ENCODE peak calls at places on chromosomes 16 and 17, in six cellular contexts. One of them, this sample, is unnamed.

GRCh38 chr16:75702247-75702646 is 986 bp upstream of the DUXB start:
- DNase-seq in esophagus muscularis mucosa: no peak
- DNase-seq in tibial nerve: no peak
- DNase-seq in H1: no peak
- DNase-seq in ovary: no peak
- DNase-seq in stomach: no peak
- DNase-seq in this sample: no peak

GRCh38 chr17:65297384-65297783 is 160.2 kb downstream of the RGS9 start:
- DNase-seq in esophagus muscularis mucosa: no peak
- DNase-seq in tibial nerve: no peak
- DNase-seq in H1: no peak
- DNase-seq in ovary: no peak
- DNase-seq in stomach: no peak
- DNase-seq in this sample: no peak

GRCh38 chr17:59378621-59379194 is 47.3 kb downstream of the YPEL2 start:
- DNase-seq in esophagus muscularis mucosa: no peak
- DNase-seq in tibial nerve: no peak
- DNase-seq in H1: no peak
- DNase-seq in ovary: no peak
- DNase-seq in stomach: no peak
- DNase-seq in this sample: peak

GRCh38 chr17:79188048-79188447 is 113.4 kb downstream of the ENGASE start:
- DNase-seq in esophagus muscularis mucosa: no peak
- DNase-seq in tibial nerve: no peak
- DNase-seq in H1: peak
- DNase-seq in ovary: no peak
- DNase-seq in stomach: no peak
- DNase-seq in this sample: no peak

GRCh38 chr17:39607851-39608130 is at the start of gene NEUROD2:
- DNase-seq in esophagus muscularis mucosa: no peak
- DNase-seq in tibial nerve: no peak
- DNase-seq in H1: peak
- DNase-seq in ovary: no peak
- DNase-seq in stomach: no peak
- DNase-seq in this sample: no peak

GRCh38 chr16:8543258-8543657 is 47.1 kb downstream of the TMEM114 start:
- DNase-seq in esophagus muscularis mucosa: no peak
- DNase-seq in tibial nerve: no peak
- DNase-seq in H1: no peak
- DNase-seq in ovary: no peak
- DNase-seq in stomach: no peak
- DNase-seq in this sample: no peak

GRCh38 chr16:46573008-46573833 is 48.0 kb downstream of the SHCBP1 start:
- DNase-seq in esophagus muscularis mucosa: no peak
- DNase-seq in tibial nerve: no peak
- DNase-seq in H1: no peak
- DNase-seq in ovary: no peak
- DNase-seq in stomach: no peak
- DNase-seq in this sample: no peak

GRCh38 chr17:38942641-38943040 is 17.2 kb downstream of the LASP1NB start:
- DNase-seq in esophagus muscularis mucosa: no peak
- DNase-seq in tibial nerve: no peak
- DNase-seq in H1: no peak
- DNase-seq in ovary: no peak
- DNase-seq in stomach: no peak
- DNase-seq in this sample: no peak

GRCh38 chr16:2515180-2515803 is 1.5 kb downstream of the ATP6V0C start:
- DNase-seq in esophagus muscularis mucosa: no peak
- DNase-seq in tibial nerve: no peak
- DNase-seq in H1: no peak
- DNase-seq in ovary: no peak
- DNase-seq in stomach: peak
- DNase-seq in this sample: no peak

GRCh38 chr17:8835631-8836364 is 31.7 kb downstream of the PIK3R6 start:
- DNase-seq in esophagus muscularis mucosa: peak
- DNase-seq in tibial nerve: no peak
- DNase-seq in H1: peak
- DNase-seq in ovary: no peak
- DNase-seq in stomach: no peak
- DNase-seq in this sample: no peak

GRCh38 chr16:9527976-9528375 is 436.5 kb downstream of the HAPSTR1 start:
- DNase-seq in esophagus muscularis mucosa: no peak
- DNase-seq in tibial nerve: no peak
- DNase-seq in H1: no peak
- DNase-seq in ovary: no peak
- DNase-seq in stomach: no peak
- DNase-seq in this sample: no peak

GRCh38 chr16:75942351-75942750 is 216.1 kb upstream of the CPHXL start:
- DNase-seq in esophagus muscularis mucosa: no peak
- DNase-seq in tibial nerve: no peak
- DNase-seq in H1: no peak
- DNase-seq in ovary: no peak
- DNase-seq in stomach: no peak
- DNase-seq in this sample: no peak

GRCh38 chr17:34721326-34721725 is 141.9 kb downstream of the TMEM132E start:
- DNase-seq in esophagus muscularis mucosa: no peak
- DNase-seq in tibial nerve: no peak
- DNase-seq in H1: no peak
- DNase-seq in ovary: no peak
- DNase-seq in stomach: no peak
- DNase-seq in this sample: no peak

GRCh38 chr17:36715951-36716350 is 114.6 kb downstream of the MRM1 start:
- DNase-seq in esophagus muscularis mucosa: no peak
- DNase-seq in tibial nerve: no peak
- DNase-seq in H1: no peak
- DNase-seq in ovary: no peak
- DNase-seq in stomach: no peak
- DNase-seq in this sample: no peak

GRCh38 chr17:5584383-5584951 is at the start of gene NLRP1:
- DNase-seq in esophagus muscularis mucosa: peak
- DNase-seq in tibial nerve: peak
- DNase-seq in H1: no peak
- DNase-seq in ovary: peak
- DNase-seq in stomach: peak
- DNase-seq in this sample: peak

GRCh38 chr17:33166472-33166871 is 126.6 kb downstream of the ASIC2 start:
- DNase-seq in esophagus muscularis mucosa: no peak
- DNase-seq in tibial nerve: no peak
- DNase-seq in H1: no peak
- DNase-seq in ovary: no peak
- DNase-seq in stomach: no peak
- DNase-seq in this sample: no peak

GRCh38 chr17:76452102-76452645 is 778 bp downstream of the UBE2O start:
- DNase-seq in esophagus muscularis mucosa: no peak
- DNase-seq in tibial nerve: no peak
- DNase-seq in H1: no peak
- DNase-seq in ovary: no peak
- DNase-seq in stomach: peak
- DNase-seq in this sample: peak

GRCh38 chr17:48513097-48513496 is 17.7 kb downstream of the HOXB1 start:
- DNase-seq in esophagus muscularis mucosa: no peak
- DNase-seq in tibial nerve: no peak
- DNase-seq in H1: no peak
- DNase-seq in ovary: no peak
- DNase-seq in stomach: no peak
- DNase-seq in this sample: no peak

GRCh38 chr16:66120656-66121055 is 245.8 kb upstream of the CDH5 start:
- DNase-seq in esophagus muscularis mucosa: no peak
- DNase-seq in tibial nerve: no peak
- DNase-seq in H1: no peak
- DNase-seq in ovary: no peak
- DNase-seq in stomach: no peak
- DNase-seq in this sample: no peak

GRCh38 chr16:67236551-67237395 is 9.8 kb downstream of the TMEM208 start:
- DNase-seq in esophagus muscularis mucosa: no peak
- DNase-seq in tibial nerve: no peak
- DNase-seq in H1: peak
- DNase-seq in ovary: no peak
- DNase-seq in stomach: no peak
- DNase-seq in this sample: peak
- TF ChIP-seq CTCF in esophagus muscularis mucosa: no peak
- TF ChIP-seq CTCF in tibial nerve: no peak
- TF ChIP-seq CTCF in H1: no peak
- TF ChIP-seq CTCF in ovary: no peak
- TF ChIP-seq CTCF in stomach: no peak
- TF ChIP-seq CTCF in this sample: no peak

GRCh38 chr16:50329446-50330189 is 39.2 kb downstream of the BRD7 start:
- DNase-seq in esophagus muscularis mucosa: no peak
- DNase-seq in tibial nerve: no peak
- DNase-seq in H1: no peak
- DNase-seq in ovary: peak
- DNase-seq in stomach: no peak
- DNase-seq in this sample: no peak

GRCh38 chr16:50326264-50326663 is 42.5 kb downstream of the BRD7 start:
- DNase-seq in esophagus muscularis mucosa: no peak
- DNase-seq in tibial nerve: no peak
- DNase-seq in H1: no peak
- DNase-seq in ovary: peak
- DNase-seq in stomach: no peak
- DNase-seq in this sample: no peak

GRCh38 chr16:50324345-50324744 is 44.4 kb downstream of the BRD7 start:
- DNase-seq in esophagus muscularis mucosa: no peak
- DNase-seq in tibial nerve: no peak
- DNase-seq in H1: no peak
- DNase-seq in ovary: no peak
- DNase-seq in stomach: no peak
- DNase-seq in this sample: no peak

GRCh38 chr16:50323335-50324011 is 45.3 kb downstream of the BRD7 start:
- DNase-seq in esophagus muscularis mucosa: no peak
- DNase-seq in tibial nerve: no peak
- DNase-seq in H1: no peak
- DNase-seq in ovary: no peak
- DNase-seq in stomach: no peak
- DNase-seq in this sample: no peak

GRCh38 chr16:50326835-50327465 is 41.8 kb downstream of the BRD7 start:
- DNase-seq in esophagus muscularis mucosa: no peak
- DNase-seq in tibial nerve: no peak
- DNase-seq in H1: peak
- DNase-seq in ovary: no peak
- DNase-seq in stomach: no peak
- DNase-seq in this sample: no peak
- TF ChIP-seq POLR2A in esophagus muscularis mucosa: no peak
- TF ChIP-seq POLR2A in tibial nerve: no peak
- TF ChIP-seq POLR2A in H1: no peak
- TF ChIP-seq POLR2A in ovary: no peak
- TF ChIP-seq POLR2A in stomach: no peak
- TF ChIP-seq POLR2A in this sample: no peak

GRCh38 chr16:89918453-89919347 is at the start of gene MC1R:
- DNase-seq in esophagus muscularis mucosa: no peak
- DNase-seq in tibial nerve: no peak
- DNase-seq in H1: peak
- DNase-seq in ovary: no peak
- DNase-seq in stomach: no peak
- DNase-seq in this sample: no peak
- TF ChIP-seq EP300 in esophagus muscularis mucosa: no peak
- TF ChIP-seq EP300 in tibial nerve: no peak
- TF ChIP-seq EP300 in H1: no peak
- TF ChIP-seq EP300 in ovary: no peak
- TF ChIP-seq EP300 in stomach: no peak
- TF ChIP-seq EP300 in this sample: no peak

GRCh38 chr16:57301126-57301817 is 16.8 kb upstream of the PLLP start:
- DNase-seq in esophagus muscularis mucosa: no peak
- DNase-seq in tibial nerve: no peak
- DNase-seq in H1: no peak
- DNase-seq in ovary: peak
- DNase-seq in stomach: no peak
- DNase-seq in this sample: no peak

GRCh38 chr16:57297856-57298255 is 13.4 kb upstream of the PLLP start:
- DNase-seq in esophagus muscularis mucosa: no peak
- DNase-seq in tibial nerve: no peak
- DNase-seq in H1: no peak
- DNase-seq in ovary: no peak
- DNase-seq in stomach: no peak
- DNase-seq in this sample: no peak

GRCh38 chr16:57299009-57299718 is 14.7 kb upstream of the PLLP start:
- DNase-seq in esophagus muscularis mucosa: no peak
- DNase-seq in tibial nerve: no peak
- DNase-seq in H1: peak
- DNase-seq in ovary: no peak
- DNase-seq in stomach: peak
- DNase-seq in this sample: peak

GRCh38 chr16:57300387-57301125 is 16.1 kb upstream of the PLLP start:
- DNase-seq in esophagus muscularis mucosa: peak
- DNase-seq in tibial nerve: peak
- DNase-seq in H1: peak
- DNase-seq in ovary: peak
- DNase-seq in stomach: peak
- DNase-seq in this sample: peak

DNA sequence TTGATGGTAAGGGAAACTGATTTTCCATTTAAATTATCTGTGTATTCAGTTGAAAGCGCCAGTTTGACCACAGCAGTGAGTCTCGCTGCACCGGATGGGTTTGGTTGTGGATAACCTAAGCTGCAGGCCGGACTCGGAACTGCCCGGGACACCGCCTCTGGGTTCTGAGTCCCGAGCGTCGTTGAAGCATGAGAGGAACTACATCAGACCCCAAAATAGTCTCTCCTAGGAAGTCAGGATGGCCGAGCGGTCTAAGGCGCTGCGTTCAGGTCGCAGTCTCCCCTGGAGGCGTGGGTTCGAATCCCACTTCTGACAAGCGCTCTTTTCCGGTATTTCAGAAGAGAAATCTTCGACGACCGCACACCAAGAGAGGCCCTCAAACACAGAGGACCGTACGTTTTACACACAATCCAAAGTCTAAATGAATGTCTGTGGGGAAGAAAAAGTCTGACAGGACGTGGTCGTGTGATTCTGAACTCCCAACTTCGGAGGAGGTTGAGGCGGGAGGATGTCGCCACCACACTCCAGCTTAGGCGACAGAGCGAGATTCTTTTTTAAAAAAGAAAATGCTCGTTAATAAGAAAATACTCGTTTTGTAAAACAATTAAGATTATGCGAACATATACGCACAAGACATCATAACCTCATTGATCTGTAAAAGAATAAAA is 15.4 kb upstream of the PLLP start:
- DNase-seq in esophagus muscularis mucosa: peak
- DNase-seq in tibial nerve: peak
- DNase-seq in H1: peak
- DNase-seq in ovary: peak
- DNase-seq in stomach: peak
- DNase-seq in this sample: peak
- TF ChIP-seq CTCF in esophagus muscularis mucosa: peak
- TF ChIP-seq CTCF in tibial nerve: peak
- TF ChIP-seq CTCF in H1: no peak
- TF ChIP-seq CTCF in ovary: peak
- TF ChIP-seq CTCF in stomach: peak
- TF ChIP-seq CTCF in this sample: no peak

DNA sequence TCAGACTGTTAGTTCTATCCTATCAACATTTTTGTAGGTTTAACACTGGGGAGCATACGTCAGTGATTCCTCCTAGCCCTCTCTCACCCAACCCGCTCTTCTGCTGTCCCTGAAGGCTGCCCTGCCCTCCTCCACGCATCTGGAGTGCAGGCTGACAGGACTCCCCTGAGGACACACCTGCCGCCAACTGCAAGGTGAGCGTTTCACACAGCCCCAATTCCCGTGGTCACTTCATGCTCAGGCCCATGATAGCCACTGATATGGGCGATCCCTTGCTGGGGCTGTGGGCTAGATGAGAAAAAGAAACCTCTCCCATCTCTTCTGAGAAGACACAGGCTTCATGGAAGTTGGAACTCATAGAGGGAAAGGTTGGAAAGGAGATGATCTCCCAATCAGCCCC is 91.0 kb downstream of the KCNJ12 start:
- DNase-seq in esophagus muscularis mucosa: no peak
- DNase-seq in tibial nerve: no peak
- DNase-seq in H1: no peak
- DNase-seq in ovary: no peak
- DNase-seq in stomach: no peak
- DNase-seq in this sample: no peak
- TF ChIP-seq POLR2A in esophagus muscularis mucosa: no peak
- TF ChIP-seq POLR2A in tibial nerve: no peak
- TF ChIP-seq POLR2A in H1: no peak
- TF ChIP-seq POLR2A in ovary: no peak
- TF ChIP-seq POLR2A in stomach: no peak
- TF ChIP-seq POLR2A in this sample: no peak